ENCODE peak calls at places on chromosomes 13 and 19, in five cellular contexts. B is astrocyte of the cerebellum, E is progenitor cell of endocrine pancreas, J is adrenal gland, T is left ventricle myocardium inferior. P is an unnamed sample.

GRCh38 chr19:43482193-43482592 is 16.8 kb upstream of the LYPD3 start:
- DNase-seq in T (no peak), B (no peak), E (no peak), J (no peak), P (no peak)

GRCh38 chr19:16447015-16447384 is 24.8 kb downstream of the EPS15L1 start:
- DNase-seq in B (no peak), J (peak; percentile 86), E (no peak), T (peak; percentile 82), P (peak; percentile 52)

GRCh38 chr19:48739835-48740704 is at the start of gene RASIP1:
- DNase-seq in E (no peak), B (no peak), J (no peak), T (peak; percentile 68), P (no peak)

GRCh38 chr19:3094638-3095374 is 644 bp downstream of the GNA11 start:
- DNase-seq in J (peak; percentile 43), E (no peak), B (no peak), T (no peak), P (no peak)

GRCh38 chr13:42486711-42487198 is 87.2 kb upstream of the TNFSF11 start:
- DNase-seq in E (no peak), T (no peak), J (no peak), B (peak; percentile 67), P (peak; percentile 8)

GRCh38 chr13:28467034-28467433 is 27.9 kb downstream of the FLT1 start:
- DNase-seq in E (no peak), T (no peak), B (no peak), J (no peak), P (no peak)

GRCh38 chr13:26460652-26461051 is 96.8 kb upstream of the WASF3 start:
- DNase-seq in E (no peak), T (peak; percentile 87), B (no peak), J (peak; percentile 54), P (no peak)

GRCh38 chr19:54162241-54162805 is 2.8 kb upstream of the LENG1 start:
- DNase-seq in B (no peak), E (peak; percentile 51), T (peak; percentile 84), J (peak; percentile 96), P (no peak)

GRCh38 chr19:15316498-15316897 is 15.8 kb downstream of the BRD4 start:
- DNase-seq in B (no peak), J (no peak), T (no peak), E (no peak), P (no peak)

GRCh38 chr13:111327701-111328100 is 7.3 kb downstream of the TEX29 start:
- DNase-seq in B (no peak), J (no peak), E (no peak), T (no peak), P (no peak)

GRCh38 chr13:113489549-113490495 is 689 bp downstream of the DCUN1D2 start:
- DNase-seq in E (no peak), B (no peak), J (peak; percentile 46), T (no peak), P (no peak)

GRCh38 chr13:109938255-109938936 is 152.0 kb upstream of the IRS2 start:
- DNase-seq in T (no peak), J (no peak), B (peak; percentile 55), E (no peak), P (no peak)

GRCh38 chr19:1843116-1843515 is 5.2 kb downstream of the REXO1 start:
- DNase-seq in J (no peak), T (no peak), E (no peak), B (no peak), P (no peak)

GRCh38 chr19:40229484-40229883 is 3.0 kb upstream of the CCNP start:
- DNase-seq in J (no peak), T (no peak), E (no peak), B (no peak), P (no peak)

GRCh38 chr19:7326105-7326877 is 22.4 kb upstream of the ARHGEF18 start:
- DNase-seq in T (no peak), E (no peak), B (no peak), J (no peak), P (no peak)

GRCh38 chr19:16381756-16382401 is 57.3 kb downstream of the KLF2 start:
- DNase-seq in J (peak; percentile 53), T (peak; percentile 80), B (no peak), E (no peak), P (no peak)

GRCh38 chr13:99429670-99430069 is 71.6 kb upstream of the TM9SF2 start:
- DNase-seq in E (no peak), J (no peak), B (no peak), T (no peak), P (no peak)

GRCh38 chr19:11735375-11735774 is 3.4 kb downstream of the ZNF823 start:
- DNase-seq in E (no peak), T (no peak), B (no peak), J (no peak), P (no peak)

GRCh38 chr13:48600374-48601364 is 53.1 kb upstream of the CYSLTR2 start:
- DNase-seq in J (peak; percentile 65), E (no peak), B (peak; percentile 92), T (no peak), P (peak; percentile 18)

GRCh38 chr19:39246951-39247669 is 1.5 kb downstream of the IFNL4 start:
- DNase-seq in J (peak; percentile 8), T (peak; percentile 29), E (no peak), B (no peak), P (no peak)

GRCh38 chr13:24684600-24684998 is 4.4 kb downstream of the ATP12A start:
- DNase-seq in J (no peak), B (peak; percentile 35), E (no peak), T (no peak), P (no peak)

GRCh38 chr13:21675095-21676007 is 4.5 kb downstream of the FGF9 start:
- DNase-seq in J (peak; percentile 63), B (no peak), E (peak; percentile 28), T (peak; percentile 32), P (no peak)

GRCh38 chr19:40312533-40312932 is 27.4 kb upstream of the AKT2 start:
- DNase-seq in J (no peak), E (no peak), B (no peak), T (no peak), P (no peak)

GRCh38 chr13:93147293-93147645 is 79.3 kb upstream of the GPC6 start:
- DNase-seq in T (no peak), J (no peak), E (no peak), B (no peak), P (no peak)

GRCh38 chr13:110493613-110494012 is 67.9 kb downstream of the RAB20 start:
- DNase-seq in T (no peak), B (no peak), E (no peak), J (no peak), P (no peak)

GRCh38 chr19:7340959-7341837 is 7.5 kb upstream of the ARHGEF18 start:
- DNase-seq in T (peak; percentile 82), J (peak; percentile 86), E (peak; percentile 93), B (peak; percentile 60), P (peak; percentile 35)

GRCh38 chr13:97432232-97432916 is 1.6 kb upstream of the RAP2A start:
- DNase-seq in J (no peak), T (no peak), E (no peak), B (no peak), P (no peak)

GRCh38 chr13:75458696-75459422 is 23.1 kb downstream of the TBC1D4 start:
- DNase-seq in J (peak; percentile 58), B (no peak), T (peak; percentile 41), E (no peak), P (no peak)

GRCh38 chr13:36526897-36527296 is 94.6 kb downstream of the CCNA1 start:
- DNase-seq in E (no peak), T (no peak), J (no peak), B (no peak), P (no peak)

GRCh38 chr13:45773236-45773635 is 71.1 kb downstream of the CBY2 start:
- DNase-seq in B (no peak), E (no peak), T (no peak), J (no peak), P (no peak)

GRCh38 chr19:16566702-16567101 is 5.5 kb downstream of the SLC35E1 start:
- DNase-seq in E (no peak), T (no peak), B (no peak), J (no peak), P (no peak)

GRCh38 chr13:84972907-84973306 is 826.3 kb downstream of the SLITRK6 start:
- DNase-seq in B (no peak), E (no peak), J (no peak), T (no peak), P (no peak)

GRCh38 chr19:3358392-3358918 is 7.9 kb upstream of the NFIC start:
- DNase-seq in J (no peak), T (no peak), B (no peak), E (no peak), P (no peak)

GRCh38 chr13:81639984-81640582 is 1299.2 kb upstream of the SPRY2 start:
- DNase-seq in T (no peak), J (peak; percentile 4), B (no peak), E (no peak), P (no peak)
- TF ChIP-seq CTCF in T (no peak), J (no peak), B (peak; percentile 46), E (peak; percentile 43), P (no peak)

DNA sequence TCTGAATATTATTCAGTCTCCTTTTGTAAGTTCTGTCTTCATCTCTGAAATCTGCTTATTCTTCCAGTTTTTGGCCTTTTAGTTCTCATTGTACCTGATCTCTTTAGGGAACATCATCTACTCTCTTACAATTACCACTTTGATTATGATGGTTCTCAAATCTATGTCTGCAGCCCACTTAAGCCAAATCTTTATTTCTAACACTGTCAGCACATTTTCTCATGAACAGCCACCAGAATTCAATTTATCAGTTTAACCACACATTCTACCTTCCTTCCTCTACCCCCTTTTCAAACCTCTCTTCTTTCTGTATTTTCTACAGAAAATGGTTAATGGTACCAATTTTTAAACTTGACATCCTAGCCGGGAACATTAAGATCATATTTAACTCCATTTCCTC is 175.3 kb downstream of the FGF14 start:
- DNase-seq in B (no peak), T (no peak), E (no peak), J (no peak), P (no peak)
- TF ChIP-seq CTCF in B (no peak), T (no peak), E (no peak), J (no peak), P (no peak)

DNA sequence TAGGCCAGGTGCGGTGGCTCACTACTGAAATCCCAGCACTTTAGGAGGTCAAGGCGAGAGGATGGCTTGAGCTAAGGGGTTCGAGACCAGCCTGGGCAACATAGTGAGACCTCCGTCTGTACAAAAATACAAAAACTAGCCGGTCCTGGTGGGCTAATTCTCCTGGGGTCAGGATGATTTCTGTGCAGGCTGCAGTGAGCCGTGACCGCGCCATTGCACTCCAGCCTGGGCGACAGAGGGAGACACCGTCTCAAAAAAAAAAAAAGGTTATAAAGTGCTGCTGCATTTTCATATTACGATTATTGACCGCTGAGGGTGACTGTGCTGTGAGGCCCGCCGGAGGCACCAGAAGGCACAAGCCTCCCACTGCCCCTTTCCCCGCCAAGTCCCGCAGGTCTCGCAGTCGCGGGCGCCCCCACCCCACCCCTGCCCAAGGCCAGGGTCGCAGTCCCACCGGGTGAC is 477 bp upstream of the PLEKHF1 start:
- DNase-seq in E (no peak), T (no peak), B (no peak), J (no peak), P (no peak)
- TF ChIP-seq CTCF in E (peak; percentile 25), T (peak; percentile 45), B (no peak), J (no peak), P (no peak)

GRCh38 chr19:5134683-5135082 is 165.8 kb downstream of the KDM4B start:
- DNase-seq in B (no peak), J (no peak), T (no peak), E (no peak), P (no peak)

GRCh38 chr19:5137114-5137513 is 168.2 kb downstream of the KDM4B start:
- DNase-seq in E (no peak), J (no peak), B (no peak), T (no peak), P (no peak)

GRCh38 chr19:5138606-5139594 is 170.0 kb downstream of the KDM4B start:
- DNase-seq in B (peak; percentile 79), J (peak; percentile 41), E (no peak), T (no peak), P (no peak)

GRCh38 chr19:5136060-5136855 is 167.3 kb downstream of the KDM4B start:
- DNase-seq in E (no peak), J (peak; percentile 30), T (no peak), B (no peak), P (no peak)

GRCh38 chr19:5137571-5138124 is 168.7 kb downstream of the KDM4B start:
- DNase-seq in J (peak; percentile 25), E (no peak), T (no peak), B (no peak), P (no peak)
- TF ChIP-seq CTCF in J (peak; percentile 28), E (peak; percentile 49), T (peak; percentile 21), B (peak; percentile 27), P (peak; percentile 3)

P was measured in AG09319.